ENCODE peak calls at places on chromosomes 6 and 20, in six cellular contexts. One of them, this sample, is unnamed.

GRCh38 chr6:15770347-15771143 is 107.7 kb upstream of the DTNBP1 start:
- DNase-seq in fibroblast of lung: peak
- DNase-seq in HepG2: no peak
- DNase-seq in IMR-90: peak
- DNase-seq in mammary epithelial cell: peak
- DNase-seq in H9: no peak
- DNase-seq in this sample: peak

GRCh38 chr6:169101981-169102380 is 151.7 kb downstream of the THBS2 start:
- DNase-seq in fibroblast of lung: peak
- DNase-seq in HepG2: no peak
- DNase-seq in IMR-90: peak
- DNase-seq in mammary epithelial cell: no peak
- DNase-seq in H9: no peak
- DNase-seq in this sample: peak

GRCh38 chr20:57076951-57077350 is 189.5 kb downstream of the BMP7 start:
- DNase-seq in fibroblast of lung: no peak
- DNase-seq in HepG2: no peak
- DNase-seq in IMR-90: no peak
- DNase-seq in mammary epithelial cell: no peak
- DNase-seq in H9: no peak
- DNase-seq in this sample: no peak

GRCh38 chr20:6635034-6635736 is 132.3 kb upstream of the BMP2 start:
- DNase-seq in fibroblast of lung: peak
- DNase-seq in HepG2: no peak
- DNase-seq in IMR-90: no peak
- DNase-seq in mammary epithelial cell: no peak
- DNase-seq in H9: no peak
- DNase-seq in this sample: no peak

GRCh38 chr6:52371656-52372151 is 9.8 kb downstream of the PAQR8 start:
- DNase-seq in fibroblast of lung: peak
- DNase-seq in HepG2: peak
- DNase-seq in IMR-90: no peak
- DNase-seq in mammary epithelial cell: no peak
- DNase-seq in H9: no peak
- DNase-seq in this sample: no peak

GRCh38 chr6:69090132-69090531 is 455.1 kb downstream of the ADGRB3 start:
- DNase-seq in fibroblast of lung: peak
- DNase-seq in HepG2: no peak
- DNase-seq in IMR-90: peak
- DNase-seq in mammary epithelial cell: no peak
- DNase-seq in H9: no peak
- DNase-seq in this sample: peak

GRCh38 chr6:6474170-6474920 is 114.2 kb upstream of the LY86 start:
- DNase-seq in fibroblast of lung: no peak
- DNase-seq in HepG2: no peak
- DNase-seq in IMR-90: no peak
- DNase-seq in mammary epithelial cell: no peak
- DNase-seq in H9: no peak
- DNase-seq in this sample: no peak

GRCh38 chr20:45892049-45892816 is 1.1 kb downstream of the CTSA start:
- DNase-seq in fibroblast of lung: peak
- DNase-seq in HepG2: peak
- DNase-seq in IMR-90: peak
- DNase-seq in mammary epithelial cell: peak
- DNase-seq in H9: no peak
- DNase-seq in this sample: peak

GRCh38 chr20:20368414-20369352 is 779 bp downstream of the INSM1 start:
- DNase-seq in fibroblast of lung: no peak
- DNase-seq in HepG2: no peak
- DNase-seq in IMR-90: no peak
- DNase-seq in mammary epithelial cell: peak
- DNase-seq in H9: peak
- DNase-seq in this sample: peak

GRCh38 chr20:35952480-35953410 is 1.6 kb downstream of the SCAND1 start:
- DNase-seq in fibroblast of lung: peak
- DNase-seq in HepG2: peak
- DNase-seq in IMR-90: peak
- DNase-seq in mammary epithelial cell: no peak
- DNase-seq in H9: no peak
- DNase-seq in this sample: peak

GRCh38 chr6:74705451-74705850 is 500.4 kb downstream of the COL12A1 start:
- DNase-seq in fibroblast of lung: no peak
- DNase-seq in HepG2: no peak
- DNase-seq in IMR-90: peak
- DNase-seq in mammary epithelial cell: peak
- DNase-seq in H9: no peak
- DNase-seq in this sample: peak

GRCh38 chr20:10771435-10772140 is 97.8 kb upstream of the JAG1 start:
- DNase-seq in fibroblast of lung: peak
- DNase-seq in HepG2: no peak
- DNase-seq in IMR-90: peak
- DNase-seq in mammary epithelial cell: no peak
- DNase-seq in H9: no peak
- DNase-seq in this sample: no peak

GRCh38 chr6:82877213-82878195 is 188.1 kb downstream of the UBE3D start:
- DNase-seq in fibroblast of lung: no peak
- DNase-seq in HepG2: no peak
- DNase-seq in IMR-90: no peak
- DNase-seq in mammary epithelial cell: peak
- DNase-seq in H9: no peak
- DNase-seq in this sample: no peak

GRCh38 chr6:156791261-156791850 is 14.2 kb downstream of the ARID1B start:
- DNase-seq in fibroblast of lung: peak
- DNase-seq in HepG2: peak
- DNase-seq in IMR-90: peak
- DNase-seq in mammary epithelial cell: peak
- DNase-seq in H9: no peak
- DNase-seq in this sample: peak

GRCh38 chr6:113432729-113433505 is 424.2 kb upstream of the MARCKS start:
- DNase-seq in fibroblast of lung: peak
- DNase-seq in HepG2: no peak
- DNase-seq in IMR-90: peak
- DNase-seq in mammary epithelial cell: no peak
- DNase-seq in H9: no peak
- DNase-seq in this sample: peak

GRCh38 chr20:31674895-31675827 is 37.4 kb downstream of the COX4I2 start:
- DNase-seq in fibroblast of lung: peak
- DNase-seq in HepG2: no peak
- DNase-seq in IMR-90: peak
- DNase-seq in mammary epithelial cell: peak
- DNase-seq in H9: no peak
- DNase-seq in this sample: peak

GRCh38 chr6:90025418-90026089 is 131.3 kb downstream of the GJA10 start:
- DNase-seq in fibroblast of lung: peak
- DNase-seq in HepG2: no peak
- DNase-seq in IMR-90: peak
- DNase-seq in mammary epithelial cell: peak
- DNase-seq in H9: no peak
- DNase-seq in this sample: peak

GRCh38 chr6:111605100-111605748 is 454 bp downstream of the TRAF3IP2 start:
- DNase-seq in fibroblast of lung: peak
- DNase-seq in HepG2: no peak
- DNase-seq in IMR-90: peak
- DNase-seq in mammary epithelial cell: peak
- DNase-seq in H9: peak
- DNase-seq in this sample: peak

GRCh38 chr20:54257090-54257816 is 49.4 kb downstream of the PFDN4 start:
- DNase-seq in fibroblast of lung: peak
- DNase-seq in HepG2: no peak
- DNase-seq in IMR-90: peak
- DNase-seq in mammary epithelial cell: peak
- DNase-seq in H9: no peak
- DNase-seq in this sample: peak

GRCh38 chr6:130517444-130517931 is 151.7 kb downstream of the TMEM200A start:
- DNase-seq in fibroblast of lung: no peak
- DNase-seq in HepG2: no peak
- DNase-seq in IMR-90: peak
- DNase-seq in mammary epithelial cell: peak
- DNase-seq in H9: no peak
- DNase-seq in this sample: peak

GRCh38 chr20:38186788-38187221 is 21.7 kb upstream of the TGM2 start:
- DNase-seq in fibroblast of lung: no peak
- DNase-seq in HepG2: no peak
- DNase-seq in IMR-90: peak
- DNase-seq in mammary epithelial cell: peak
- DNase-seq in H9: no peak
- DNase-seq in this sample: peak

GRCh38 chr6:111759836-111760785 is 113.1 kb downstream of the FYN start:
- DNase-seq in fibroblast of lung: peak
- DNase-seq in HepG2: no peak
- DNase-seq in IMR-90: peak
- DNase-seq in mammary epithelial cell: no peak
- DNase-seq in H9: no peak
- DNase-seq in this sample: peak

GRCh38 chr6:36712816-36713215 is 15.2 kb downstream of the RAB44 start:
- DNase-seq in fibroblast of lung: no peak
- DNase-seq in HepG2: no peak
- DNase-seq in IMR-90: no peak
- DNase-seq in mammary epithelial cell: no peak
- DNase-seq in H9: no peak
- DNase-seq in this sample: no peak

GRCh38 chr6:139474145-139475108 is 100.0 kb upstream of the CITED2 start:
- DNase-seq in fibroblast of lung: peak
- DNase-seq in HepG2: no peak
- DNase-seq in IMR-90: peak
- DNase-seq in mammary epithelial cell: no peak
- DNase-seq in H9: no peak
- DNase-seq in this sample: peak

GRCh38 chr6:20203561-20204528 is 8.4 kb downstream of the MBOAT1 start:
- DNase-seq in fibroblast of lung: no peak
- DNase-seq in HepG2: no peak
- DNase-seq in IMR-90: no peak
- DNase-seq in mammary epithelial cell: no peak
- DNase-seq in H9: no peak
- DNase-seq in this sample: no peak

DNA sequence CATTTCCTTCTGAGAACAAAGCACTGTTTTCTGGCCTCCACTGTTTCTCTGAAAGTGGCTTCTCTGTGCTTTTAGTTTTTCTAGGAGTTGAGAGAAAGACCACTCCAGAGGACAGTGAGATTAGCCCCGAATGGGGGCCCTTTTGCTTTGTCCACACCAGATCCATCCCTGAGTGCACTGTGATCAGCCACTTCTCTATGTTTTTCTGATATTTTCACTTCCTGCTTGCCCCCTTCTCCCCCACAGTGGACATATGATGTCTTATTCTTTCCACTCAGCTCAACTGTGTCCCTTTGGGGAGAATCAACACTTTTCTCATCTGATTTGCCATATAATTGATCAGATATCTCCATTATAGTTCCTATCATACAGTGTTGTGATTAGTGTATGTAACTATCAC is 35.6 kb upstream of the HIVEP1 start:
- DNase-seq in fibroblast of lung: no peak
- DNase-seq in HepG2: no peak
- DNase-seq in IMR-90: no peak
- DNase-seq in mammary epithelial cell: no peak
- DNase-seq in H9: no peak
- DNase-seq in this sample: no peak
- H2AFZ ChIP-seq in fibroblast of lung: no peak
- H2AFZ ChIP-seq in HepG2: no peak
- H2AFZ ChIP-seq in IMR-90: peak
- H2AFZ ChIP-seq in mammary epithelial cell: no peak
- H2AFZ ChIP-seq in H9: peak
- H2AFZ ChIP-seq in this sample: peak

DNA sequence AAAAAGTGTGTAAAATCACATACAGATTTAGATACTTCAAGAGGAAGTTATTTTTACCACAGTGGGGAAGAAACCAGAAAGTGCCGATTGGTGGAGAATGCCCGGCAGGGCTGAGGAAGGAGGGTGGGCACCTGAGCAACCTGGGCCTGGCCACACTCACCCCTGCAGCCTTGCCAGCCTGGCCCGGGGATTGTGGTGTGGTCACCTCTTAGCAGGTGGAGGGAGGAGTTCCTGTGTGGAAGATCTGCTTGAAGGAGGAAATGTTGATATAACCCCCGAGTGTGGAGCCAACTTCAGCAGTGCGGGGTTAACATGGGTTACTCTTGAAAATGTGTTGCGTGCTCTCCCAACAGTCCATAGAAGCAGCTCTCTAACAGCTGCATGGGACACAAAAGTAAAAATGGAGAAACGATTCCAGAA is 14.7 kb downstream of the UST start:
- DNase-seq in fibroblast of lung: peak
- DNase-seq in HepG2: no peak
- DNase-seq in IMR-90: peak
- DNase-seq in mammary epithelial cell: no peak
- DNase-seq in H9: no peak
- DNase-seq in this sample: no peak
- H2AFZ ChIP-seq in fibroblast of lung: peak
- H2AFZ ChIP-seq in HepG2: no peak
- H2AFZ ChIP-seq in IMR-90: peak
- H2AFZ ChIP-seq in mammary epithelial cell: peak
- H2AFZ ChIP-seq in H9: no peak
- H2AFZ ChIP-seq in this sample: peak

GRCh38 chr20:44594730-44595129 is 12.4 kb downstream of the PKIG start:
- DNase-seq in fibroblast of lung: peak
- DNase-seq in HepG2: no peak
- DNase-seq in IMR-90: peak
- DNase-seq in mammary epithelial cell: peak
- DNase-seq in H9: no peak
- DNase-seq in this sample: peak
- H2AFZ ChIP-seq in fibroblast of lung: no peak
- H2AFZ ChIP-seq in HepG2: no peak
- H2AFZ ChIP-seq in IMR-90: no peak
- H2AFZ ChIP-seq in mammary epithelial cell: no peak
- H2AFZ ChIP-seq in H9: no peak
- H2AFZ ChIP-seq in this sample: no peak

GRCh38 chr6:24845578-24845977 is 46.9 kb upstream of the ARMH2 start:
- DNase-seq in fibroblast of lung: no peak
- DNase-seq in HepG2: no peak
- DNase-seq in IMR-90: no peak
- DNase-seq in mammary epithelial cell: no peak
- DNase-seq in H9: no peak
- DNase-seq in this sample: no peak

GRCh38 chr6:24849713-24850112 is 51.0 kb upstream of the ARMH2 start:
- DNase-seq in fibroblast of lung: no peak
- DNase-seq in HepG2: peak
- DNase-seq in IMR-90: no peak
- DNase-seq in mammary epithelial cell: no peak
- DNase-seq in H9: no peak
- DNase-seq in this sample: no peak

GRCh38 chr6:24844903-24845302 is 46.2 kb upstream of the ARMH2 start:
- DNase-seq in fibroblast of lung: no peak
- DNase-seq in HepG2: no peak
- DNase-seq in IMR-90: no peak
- DNase-seq in mammary epithelial cell: no peak
- DNase-seq in H9: no peak
- DNase-seq in this sample: peak

GRCh38 chr6:24848461-24848860 is 49.7 kb upstream of the ARMH2 start:
- DNase-seq in fibroblast of lung: no peak
- DNase-seq in HepG2: no peak
- DNase-seq in IMR-90: no peak
- DNase-seq in mammary epithelial cell: no peak
- DNase-seq in H9: no peak
- DNase-seq in this sample: no peak

DNA sequence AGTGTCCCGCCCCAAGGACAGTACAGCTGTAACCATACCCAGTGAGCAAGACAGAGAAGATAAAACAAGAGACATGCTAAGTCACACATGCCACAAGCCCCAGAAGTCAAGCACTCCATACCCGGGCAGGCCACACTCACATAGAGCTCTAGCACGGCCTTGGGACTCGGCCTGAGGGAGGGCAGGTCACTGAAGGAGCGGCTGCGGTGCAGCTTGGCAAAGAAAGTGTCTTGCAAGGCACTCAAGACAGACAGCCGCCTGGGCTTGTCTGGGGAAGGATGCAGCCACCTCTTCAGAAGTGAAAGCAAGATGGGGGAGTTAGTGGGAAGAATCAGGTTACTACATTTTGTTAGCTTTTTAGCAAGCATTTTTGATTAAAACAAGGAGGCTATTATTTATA is 48.7 kb upstream of the ARMH2 start:
- DNase-seq in fibroblast of lung: no peak
- DNase-seq in HepG2: no peak
- DNase-seq in IMR-90: no peak
- DNase-seq in mammary epithelial cell: peak
- DNase-seq in H9: no peak
- DNase-seq in this sample: no peak
- H2AFZ ChIP-seq in fibroblast of lung: no peak
- H2AFZ ChIP-seq in HepG2: no peak
- H2AFZ ChIP-seq in IMR-90: no peak
- H2AFZ ChIP-seq in mammary epithelial cell: peak
- H2AFZ ChIP-seq in H9: no peak
- H2AFZ ChIP-seq in this sample: no peak

This sample was measured in GM23248.